ENCODE peak calls at places on chromosome 20, in four cellular contexts. Q is NB4; T is NCI-H345; K is activated CD8-positive, alpha-beta T cell treated with anti-CD3 and anti-CD28 coated beads, Interleukin-2, amount 10 ng/mL, durations not matched to agents 7 days and 5 days. C is an unnamed sample.

GRCh38 chr20:33333616-33334015 is 50.6 kb downstream of the BPIFB1 start:
- DNase-seq in T (no peak), Q (no peak), K (no peak), C (no peak)

GRCh38 chr20:9884666-9885065 is 45.8 kb upstream of the PAK5 start:
- DNase-seq in Q (no peak), T (no peak), K (no peak), C (no peak)

GRCh38 chr20:58845706-58846105 is 5.0 kb downstream of the GNAS-AS1 start:
- DNase-seq in T (no peak), Q (no peak), K (no peak), C (no peak)

GRCh38 chr20:36483919-36484808 is 57.2 kb upstream of the MYL9 start:
- DNase-seq in Q (no peak), K (no peak), T (peak; percentile 37), C (no peak)

GRCh38 chr20:44134897-44135810 is 51.8 kb downstream of the JPH2 start:
- DNase-seq in K (peak; percentile 39), T (no peak), Q (peak; percentile 60), C (no peak)

GRCh38 chr20:58495623-58496428 is 19.4 kb downstream of the APCDD1L start:
- DNase-seq in T (no peak), K (no peak), Q (no peak), C (peak; percentile 21)

GRCh38 chr20:44016525-44016924 is 101.9 kb downstream of the TOX2 start:
- DNase-seq in T (no peak), Q (no peak), K (no peak), C (no peak)

GRCh38 chr20:13389115-13389514 is 168.0 kb downstream of the ISM1 start:
- DNase-seq in K (no peak), Q (no peak), T (no peak), C (no peak)

C was measured in mesothelial cell of epicardium.